ENCODE peak calls at places on chromosome 1, in four cellular contexts. S, Z, W and C are unnamed samples.

GRCh38 chr1:30110826-30111225 is 612.6 kb downstream of the MATN1 start:
- DNase-seq in W (no peak), Z (no peak), S (no peak), C (no peak)

GRCh38 chr1:118366296-118366695 is 181.3 kb upstream of the SPAG17 start:
- DNase-seq in W (no peak), S (no peak), Z (no peak), C (no peak)

GRCh38 chr1:43049487-43049886 is 90.8 kb upstream of the SLC2A1 start:
- DNase-seq in Z (no peak), W (no peak), S (no peak), C (no peak)

GRCh38 chr1:52424238-52424637 is 19.8 kb downstream of the PRPF38A start:
- DNase-seq in S (no peak), W (no peak), Z (no peak), C (no peak)

GRCh38 chr1:229024528-229025119 is 246.3 kb upstream of the RAB4A start:
- DNase-seq in W (no peak), Z (peak; percentile 57), S (peak; percentile 56), C (no peak)

GRCh38 chr1:1599030-1599916 is 662 bp downstream of the FNDC10 start:
- DNase-seq in Z (no peak), W (no peak), S (no peak), C (peak; percentile 84)

GRCh38 chr1:242430956-242431355 is 93.5 kb downstream of the PLD5 start:
- DNase-seq in S (no peak), W (no peak), Z (no peak), C (no peak)

GRCh38 chr1:2413495-2414296 is 1.3 kb upstream of the PEX10 start:
- DNase-seq in W (no peak), Z (no peak), S (no peak), C (peak; percentile 86)

GRCh38 chr1:20080441-20081330 is 10.7 kb downstream of the PLA2G5 start:
- DNase-seq in Z (no peak), W (no peak), S (no peak), C (peak; percentile 82)

GRCh38 chr1:59290173-59290954 is 6.5 kb upstream of the FGGY start:
- DNase-seq in Z (peak; percentile 88), W (no peak), S (peak; percentile 57), C (no peak)

GRCh38 chr1:58975888-58976287 is 192.0 kb upstream of the JUN start:
- DNase-seq in Z (no peak), W (peak; percentile 30), S (no peak), C (no peak)

GRCh38 chr1:214402583-214403216 is 121.7 kb downstream of the SMYD2 start:
- DNase-seq in S (peak; percentile 32), W (no peak), Z (no peak), C (no peak)

GRCh38 chr1:208641881-208642280 is 397.7 kb upstream of the PLXNA2 start:
- DNase-seq in Z (no peak), W (no peak), S (no peak), C (no peak)

GRCh38 chr1:55702064-55702463 is 486.9 kb upstream of the USP24 start:
- DNase-seq in W (no peak), S (no peak), Z (peak; percentile 19), C (no peak)

GRCh38 chr1:246002725-246003441 is 504.2 kb downstream of the SMYD3 start:
- DNase-seq in Z (peak; percentile 73), S (peak; percentile 95), W (peak; percentile 89), C (peak; percentile 94)

GRCh38 chr1:22747735-22748073 is 37.1 kb downstream of the EPHB2 start:
- DNase-seq in S (no peak), Z (no peak), W (no peak), C (no peak)

GRCh38 chr1:245058882-245059281 is 95.9 kb upstream of the KIF26B start:
- DNase-seq in Z (no peak), W (no peak), S (no peak), C (no peak)

GRCh38 chr1:53090227-53091147 is 28.5 kb downstream of the PODN start:
- DNase-seq in W (no peak), S (peak; percentile 41), Z (no peak), C (no peak)

GRCh38 chr1:46171351-46171750 is 3.5 kb upstream of the TSPAN1 start:
- DNase-seq in S (peak; percentile 68), Z (no peak), W (no peak), C (no peak)

GRCh38 chr1:206469933-206470691 is at the start of gene IKBKE:
- DNase-seq in S (peak; percentile 67), Z (peak; percentile 23), W (peak; percentile 28), C (peak; percentile 79)

GRCh38 chr1:62286778-62287224 is 32.4 kb downstream of the KANK4 start:
- DNase-seq in S (no peak), W (peak; percentile 16), Z (no peak), C (peak; percentile 59)

GRCh38 chr1:30270468-30270867 is 452.9 kb downstream of the MATN1 start:
- DNase-seq in W (no peak), S (no peak), Z (no peak), C (peak; percentile 6)

GRCh38 chr1:161864577-161864976 is 98.5 kb downstream of the ATF6 start:
- DNase-seq in W (no peak), Z (no peak), S (no peak), C (no peak)

GRCh38 chr1:112247036-112247597 is 148.9 kb upstream of the CTTNBP2NL start:
- DNase-seq in Z (no peak), S (no peak), W (no peak), C (no peak)

GRCh38 chr1:220335668-220336067 is 63.4 kb upstream of the RAB3GAP2 start:
- DNase-seq in W (peak; percentile 11), S (peak; percentile 87), Z (no peak), C (no peak)

GRCh38 chr1:245290836-245291235 is 136.1 kb downstream of the KIF26B start:
- DNase-seq in S (no peak), W (no peak), Z (no peak), C (no peak)

GRCh38 chr1:3899776-3900149 is 309 bp downstream of the C1orf174 start:
- DNase-seq in S (no peak), W (no peak), Z (no peak), C (no peak)

GRCh38 chr1:147840909-147841308 is 61.7 kb upstream of the GJA8 start:
- DNase-seq in Z (peak; percentile 4), S (no peak), W (no peak), C (no peak)

GRCh38 chr1:64133036-64133435 is 70.4 kb upstream of the UBE2U start:
- DNase-seq in Z (peak; percentile 27), S (no peak), W (no peak), C (no peak)

GRCh38 chr1:223680188-223680587 is 14.7 kb upstream of the CAPN8 start:
- DNase-seq in Z (no peak), W (no peak), S (no peak), C (no peak)

GRCh38 chr1:3000671-3001470 is 20.4 kb upstream of the ACTRT2 start:
- DNase-seq in S (no peak), W (no peak), Z (no peak), C (peak; percentile 44)

GRCh38 chr1:168467452-168467851 is 76.3 kb downstream of the XCL2 start:
- DNase-seq in S (no peak), W (no peak), Z (no peak), C (no peak)

GRCh38 chr1:30033276-30034104 is 689.9 kb downstream of the MATN1 start:
- DNase-seq in S (no peak), Z (no peak), W (no peak), C (no peak)

GRCh38 chr1:15952317-15953258 is 23.3 kb downstream of the ZBTB17 start:
- DNase-seq in Z (peak; percentile 38), W (no peak), S (no peak), C (peak; percentile 61)

GRCh38 chr1:7975212-7975865 is 13.8 kb downstream of the PARK7 start:
- DNase-seq in W (peak; percentile 77), S (peak; percentile 82), Z (peak; percentile 68), C (no peak)

GRCh38 chr1:65079941-65080340 is 68.1 kb upstream of the AK4 start:
- DNase-seq in Z (no peak), W (no peak), S (no peak), C (no peak)

GRCh38 chr1:210483821-210484220 is 155.1 kb downstream of the HHAT start:
- DNase-seq in W (no peak), Z (no peak), S (no peak), C (no peak)

GRCh38 chr1:57307382-57307781 is 116.5 kb downstream of the DAB1 start:
- DNase-seq in W (no peak), Z (no peak), S (no peak), C (no peak)

GRCh38 chr1:29245876-29246275 is 9.6 kb downstream of the PTPRU start:
- DNase-seq in S (no peak), Z (no peak), W (no peak), C (no peak)

GRCh38 chr1:9910080-9910424 is at the start of gene CTNNBIP1:
- DNase-seq in W (no peak), Z (no peak), S (no peak), C (peak; percentile 100)
- TF ChIP-seq POLR2A in W (peak; percentile 57), Z (no peak), S (no peak), C (peak; percentile 42)

GRCh38 chr1:10795305-10796021 is 983 bp downstream of the CASZ1 start:
- DNase-seq in S (no peak), Z (no peak), W (peak; percentile 49), C (no peak)

GRCh38 chr1:10790155-10790707 is 6.2 kb downstream of the CASZ1 start:
- DNase-seq in S (no peak), Z (no peak), W (no peak), C (no peak)

GRCh38 chr1:10794724-10795304 is 1.6 kb downstream of the CASZ1 start:
- DNase-seq in Z (no peak), W (no peak), S (no peak), C (no peak)

GRCh38 chr1:10791117-10791951 is 5.1 kb downstream of the CASZ1 start:
- DNase-seq in W (peak; percentile 45), S (no peak), Z (no peak), C (no peak)

DNA sequence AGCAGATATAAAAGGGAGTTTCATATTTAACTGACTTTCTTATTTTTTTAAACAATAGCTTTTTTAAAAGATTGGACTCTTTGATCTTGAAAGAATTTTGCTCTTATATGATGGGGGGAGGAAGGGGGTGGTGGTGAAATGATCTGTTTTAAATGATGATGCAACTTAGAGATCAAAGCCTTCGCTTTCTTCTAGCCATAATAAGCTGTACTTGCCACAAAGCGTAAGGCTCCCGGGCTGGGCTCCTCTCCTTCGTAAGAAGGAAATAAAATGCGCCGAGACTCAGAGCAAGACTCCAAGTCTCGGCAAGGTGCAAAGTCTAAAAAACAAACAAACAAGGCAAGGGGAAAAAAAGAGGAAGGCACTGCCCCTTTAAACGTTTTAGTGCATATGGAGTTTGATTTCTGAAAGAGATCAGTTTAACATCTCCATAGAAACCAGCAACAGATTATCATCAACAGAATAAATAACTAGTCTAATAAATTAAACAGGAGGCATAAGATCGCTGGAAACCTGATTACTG is 3.3 kb downstream of the CASZ1 start:
- DNase-seq in Z (no peak), W (peak; percentile 60), S (peak; percentile 71), C (no peak)
- TF ChIP-seq POLR2AphosphoS5 in Z (no peak), W (peak; percentile 58), S (peak; percentile 53), C (no peak)

DNA sequence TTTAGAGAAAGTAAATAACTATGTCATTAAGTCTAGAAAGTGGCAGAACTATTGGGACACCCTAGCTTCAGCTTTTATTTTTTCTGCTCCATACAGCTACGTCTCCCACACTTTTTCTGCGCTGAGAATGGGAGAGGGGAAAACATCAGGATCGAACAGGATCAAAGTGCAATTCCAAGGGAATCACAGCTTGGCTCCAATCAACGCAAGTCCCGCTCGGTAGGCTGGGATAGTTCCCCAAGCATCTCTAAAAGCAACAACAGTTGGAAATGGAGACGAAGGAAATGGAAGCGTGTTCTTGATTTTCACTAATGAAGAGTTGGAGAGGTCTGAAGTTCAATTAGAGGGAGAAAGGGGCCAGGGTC is 536 bp downstream of the HMGCL start:
- DNase-seq in W (no peak), S (no peak), Z (no peak), C (no peak)
- TF ChIP-seq POLR2A in W (no peak), S (no peak), Z (no peak), C (no peak)

GRCh38 chr1:145990249-145991097 is 5.9 kb downstream of the TXNIP start:
- DNase-seq in W (no peak), Z (no peak), S (peak; percentile 40), C (no peak)
- TF ChIP-seq POLR2AphosphoS5 in W (no peak), Z (no peak), S (peak; percentile 75), C (peak; percentile 76)